ENCODE peak calls at places on chromosomes 2 and 18, in six cellular contexts. X is K562, P is A549, F is HepG2, K is GM12878, A is upper lobe of left lung. E is an unnamed sample.

GRCh38 chr2:203252851-203253250 is 14.0 kb downstream of the CYP20A1 start:
- ATAC-seq in P (no peak), A (peak; percentile 30), F (no peak), X (no peak), K (no peak), E (no peak)

GRCh38 chr18:55633032-55633431 is 45.0 kb upstream of the TCF4 start:
- ATAC-seq in A (no peak), K (no peak), X (no peak), F (no peak), P (no peak), E (no peak)

GRCh38 chr2:54260241-54260495 is 4.1 kb upstream of the TSPYL6 start:
- ATAC-seq in P (no peak), K (no peak), X (no peak), A (no peak), F (no peak), E (no peak)

GRCh38 chr2:39772086-39772811 is 6.8 kb downstream of the THUMPD2 start:
- ATAC-seq in P (no peak), X (peak; percentile 45), K (peak; percentile 42), F (no peak), A (no peak), E (no peak)

GRCh38 chr2:144356402-144356801 is 163.5 kb downstream of the ZEB2 start:
- ATAC-seq in P (no peak), F (no peak), X (peak; percentile 7), A (no peak), K (no peak), E (peak; percentile 47)

GRCh38 chr2:144914622-144915230 is 394.8 kb upstream of the ZEB2 start:
- ATAC-seq in P (no peak), X (no peak), K (no peak), F (no peak), A (no peak), E (no peak)

GRCh38 chr2:52115750-52116149 is 1083.8 kb upstream of the NRXN1 start:
- ATAC-seq in F (no peak), K (no peak), A (no peak), P (no peak), X (no peak), E (no peak)

GRCh38 chr2:9738718-9739496 is 104.4 kb upstream of the TAF1B start:
- ATAC-seq in A (peak; percentile 67), K (peak; percentile 75), F (no peak), P (peak; percentile 31), X (peak; percentile 52), E (peak; percentile 29)

GRCh38 chr2:189152476-189152875 is 27.1 kb downstream of the COL5A2 start:
- ATAC-seq in P (peak; percentile 11), K (no peak), F (no peak), A (no peak), X (no peak), E (peak; percentile 16)

GRCh38 chr2:169446452-169446851 is 32.8 kb upstream of the BBS5 start:
- ATAC-seq in P (no peak), K (no peak), X (no peak), A (no peak), F (no peak), E (no peak)

GRCh38 chr2:54466880-54467279 is 10.8 kb downstream of the SPTBN1 start:
- ATAC-seq in P (no peak), X (no peak), K (no peak), A (no peak), F (no peak), E (peak; percentile 37)

GRCh38 chr18:42683094-42683493 is 432.4 kb downstream of the RIT2 start:
- ATAC-seq in X (no peak), P (no peak), K (no peak), F (no peak), A (no peak), E (no peak)

GRCh38 chr18:63162271-63163014 is 157.1 kb downstream of the BCL2 start:
- ATAC-seq in P (no peak), X (no peak), K (peak; percentile 47), F (no peak), A (no peak), E (peak; percentile 26)

GRCh38 chr18:80126797-80127196 is 17.7 kb downstream of the ADNP2 start:
- ATAC-seq in K (no peak), P (no peak), F (no peak), A (no peak), X (no peak), E (no peak)

GRCh38 chr18:35703043-35703688 is 121.6 kb downstream of the GALNT1 start:
- ATAC-seq in P (no peak), F (peak; percentile 92), A (no peak), K (no peak), X (no peak), E (no peak)

GRCh38 chr2:167048829-167049228 is 160.5 kb downstream of the XIRP2 start:
- ATAC-seq in A (no peak), F (no peak), X (no peak), P (no peak), K (no peak), E (no peak)

GRCh38 chr2:69556008-69556407 is 87.5 kb downstream of the AAK1 start:
- ATAC-seq in P (no peak), K (no peak), F (no peak), A (no peak), X (no peak), E (no peak)

GRCh38 chr2:130300258-130300969 is 42.3 kb upstream of the IMP4 start:
- ATAC-seq in F (peak; percentile 68), K (no peak), A (no peak), P (peak; percentile 40), X (peak; percentile 84), E (no peak)

GRCh38 chr2:138175066-138175465 is 210.8 kb downstream of the HNMT start:
- ATAC-seq in F (peak; percentile 23), P (no peak), A (no peak), K (no peak), X (no peak), E (no peak)

GRCh38 chr18:30870466-30870865 is 172.1 kb downstream of the DSC3 start:
- ATAC-seq in F (no peak), K (no peak), P (no peak), A (no peak), X (no peak), E (no peak)

GRCh38 chr2:31886700-31887099 is 124.1 kb downstream of the MEMO1 start:
- ATAC-seq in P (peak; percentile 94), X (peak; percentile 95), F (peak; percentile 97), K (peak; percentile 89), A (no peak), E (no peak)

GRCh38 chr2:237515166-237515565 is 28.1 kb downstream of the MLPH start:
- ATAC-seq in K (no peak), A (no peak), P (no peak), F (no peak), X (no peak), E (no peak)

GRCh38 chr2:145325485-145325884 is 805.6 kb upstream of the ZEB2 start:
- ATAC-seq in A (no peak), F (no peak), X (no peak), K (no peak), P (no peak), E (no peak)

GRCh38 chr2:60577884-60578283 is 24.4 kb upstream of the BCL11A start:
- ATAC-seq in K (no peak), P (no peak), X (no peak), A (no peak), F (no peak), E (no peak)

GRCh38 chr18:23994361-23994902 is 20.1 kb upstream of the TTC39C start:
- ATAC-seq in A (peak; percentile 83), F (no peak), P (peak; percentile 89), K (peak; percentile 13), X (no peak), E (peak; percentile 81)

GRCh38 chr2:120793682-120794403 is 58.2 kb downstream of the GLI2 start:
- ATAC-seq in F (no peak), A (no peak), X (no peak), P (no peak), K (peak; percentile 27), E (peak; percentile 28)

GRCh38 chr18:39238951-39239350 is 1673.4 kb upstream of the CELF4 start:
- ATAC-seq in P (no peak), A (no peak), X (no peak), K (no peak), F (no peak), E (no peak)

GRCh38 chr18:39232937-39233336 is 1667.3 kb upstream of the CELF4 start:
- ATAC-seq in K (no peak), F (peak; percentile 99), P (no peak), X (no peak), A (no peak), E (no peak)

DNA sequence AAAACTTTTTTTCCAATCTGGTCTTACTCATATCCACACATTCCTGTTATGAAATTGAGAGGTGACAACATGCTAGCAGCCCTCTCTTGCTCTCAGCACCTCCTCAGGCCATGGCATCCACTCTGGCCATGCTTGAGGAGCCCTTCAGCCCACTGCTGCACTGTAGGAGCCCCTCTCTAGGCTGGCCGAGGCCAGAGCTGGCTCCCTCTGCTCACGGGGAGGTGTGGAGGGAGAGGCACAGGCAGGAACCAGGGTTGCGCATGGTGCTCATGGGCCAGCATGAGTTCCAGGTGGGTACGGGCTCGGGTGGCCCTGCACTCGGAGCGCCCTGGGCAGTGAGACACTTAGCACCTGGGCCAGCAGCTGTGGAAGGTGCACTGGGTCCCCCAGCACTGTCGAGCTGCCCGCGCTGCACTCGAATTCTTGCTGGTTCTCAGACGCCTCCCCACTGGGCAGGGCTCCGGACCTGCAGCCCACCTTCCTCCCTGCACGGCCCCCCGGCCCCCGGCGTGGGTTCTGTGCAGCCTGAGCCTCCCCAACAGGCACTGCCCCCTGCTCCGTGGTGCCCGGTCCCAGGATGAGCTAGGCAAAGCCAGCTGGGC is 1669.6 kb upstream of the CELF4 start:
- ATAC-seq in P (no peak), A (peak; percentile 46), X (no peak), F (no peak), K (no peak), E (no peak)
- TF ChIP-seq POLR2A in P (no peak), A (no peak), X (no peak), F (no peak), K (no peak), E (no peak)

DNA sequence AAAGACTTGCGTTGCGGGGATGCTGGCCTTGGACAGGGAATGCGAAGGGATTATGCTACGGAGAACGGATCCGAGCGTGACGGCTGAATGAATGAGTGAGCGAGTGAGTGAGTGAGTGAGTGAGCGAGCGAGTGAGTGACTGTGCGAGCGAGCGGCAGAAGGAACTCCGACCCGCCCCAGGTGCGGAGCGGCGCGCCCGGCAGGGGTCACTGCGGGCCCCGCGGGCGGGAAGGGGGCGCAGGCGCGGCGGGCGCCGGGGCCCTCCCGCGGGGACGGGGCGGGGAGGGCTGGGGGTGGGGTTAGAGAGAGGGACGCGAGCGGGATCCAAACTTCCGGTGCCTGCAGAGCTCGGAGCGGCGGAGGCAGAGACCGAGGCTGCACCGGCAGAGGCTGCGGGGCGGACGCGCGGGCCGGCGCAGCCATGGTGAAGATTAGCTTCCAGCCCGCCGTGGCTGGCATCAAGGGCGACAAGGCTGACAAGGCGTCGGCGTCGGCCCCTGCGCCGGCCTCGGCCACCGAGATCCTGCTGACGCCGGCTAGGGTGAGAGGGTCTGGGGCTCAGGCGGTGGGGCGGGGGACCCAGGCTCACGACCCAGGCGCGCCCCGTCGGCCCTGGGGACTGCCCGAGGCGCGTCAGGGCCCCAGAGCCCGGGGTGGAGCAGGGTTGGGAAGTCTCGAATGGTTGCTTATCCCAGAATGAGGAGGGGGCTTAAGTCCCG is at the start of gene ITM2C:
- ATAC-seq in X (peak; percentile 96), F (peak; percentile 86), P (peak; percentile 91), K (peak; percentile 84), A (peak; percentile 65), E (peak; percentile 85)
- TF ChIP-seq EP300 in X (no peak), F (no peak), P (no peak), K (no peak), A (no peak), E (no peak)

GRCh38 chr2:152588911-152589310 is 128.3 kb downstream of the PRPF40A start:
- ATAC-seq in K (no peak), A (no peak), F (no peak), P (no peak), X (no peak), E (no peak)
- H3K4me3 ChIP-seq in K (no peak overlapping the region), A (no peak overlapping the region), F (no peak overlapping the region), P (no peak overlapping the region), X (no peak overlapping the region), E (no peak overlapping the region)

GRCh38 chr2:82511894-82512293 is 1947.2 kb downstream of the SUCLG1 start:
- ATAC-seq in A (no peak), P (no peak), K (no peak), F (no peak), X (no peak), E (no peak)
- TF ChIP-seq POLR2A in A (no peak), P (no peak), K (no peak), F (no peak), X (no peak), E (no peak)